ENCODE peak calls at places on chromosomes 6 and 20, in four cellular contexts. Z, F, C and U are unnamed samples.
A peak's percentile ranks its signal among the peaks of the same experiment; 100 is the strongest.

GRCh38 chr6:16602035-16602434 is 159.2 kb downstream of the ATXN1 start:
- DNase-seq in Z (no peak), F (no peak), C (no peak), U (no peak)

GRCh38 chr6:4134841-4135664 is at the start of gene ECI2:
- DNase-seq in F (peak; percentile 78), C (no peak), Z (peak; percentile 92), U (peak; percentile 76)

GRCh38 chr6:872570-873125 is 179.7 kb upstream of the EXOC2 start:
- DNase-seq in Z (no peak), F (no peak), C (no peak), U (no peak)

GRCh38 chr6:79762370-79762769 is 131.2 kb downstream of the SH3BGRL2 start:
- DNase-seq in C (peak; percentile 51), F (peak; percentile 19), Z (peak; percentile 42), U (no peak)

GRCh38 chr20:42352096-42352495 is 733.9 kb upstream of the CHD6 start:
- DNase-seq in F (no peak), Z (no peak), C (no peak), U (no peak)

GRCh38 chr20:1654994-1655393 is 2.6 kb downstream of the SIRPG start:
- DNase-seq in F (no peak), C (no peak), Z (no peak), U (no peak)

GRCh38 chr6:109984410-109984809 is 6.3 kb downstream of the GPR6 start:
- DNase-seq in F (no peak), C (no peak), Z (no peak), U (no peak)

GRCh38 chr20:3825526-3825925 is 5.2 kb downstream of the AP5S1 start:
- DNase-seq in Z (no peak), C (no peak), F (no peak), U (no peak)

GRCh38 chr20:24658920-24659660 is 189.7 kb downstream of the SYNDIG1 start:
- DNase-seq in C (no peak), F (no peak), Z (no peak), U (no peak)

GRCh38 chr6:33324139-33324538 is 6.6 kb upstream of the ZBTB22 start:
- DNase-seq in Z (no peak), F (no peak), C (no peak), U (no peak)
- H3K4me3 ChIP-seq in Z (peak overlapping the region; percentile 77), F (peak overlapping the region; percentile 94), C (peak overlapping the region; percentile 92), U (peak overlapping the region; percentile 18)

GRCh38 chr6:144215932-144216667 is 65.8 kb downstream of the STX11 start:
- DNase-seq in C (peak; percentile 91), F (peak; percentile 96), Z (peak; percentile 97), U (peak; percentile 97)

GRCh38 chr6:144213293-144213692 is 63.0 kb downstream of the STX11 start:
- DNase-seq in F (no peak), Z (no peak), C (no peak), U (no peak)

GRCh38 chr6:144215402-144215931 is 65.2 kb downstream of the STX11 start:
- DNase-seq in C (no peak), F (peak; percentile 70), Z (no peak), U (peak; percentile 32)

GRCh38 chr6:144214029-144214428 is 63.7 kb downstream of the STX11 start:
- DNase-seq in F (no peak), Z (no peak), C (no peak), U (no peak)

DNA sequence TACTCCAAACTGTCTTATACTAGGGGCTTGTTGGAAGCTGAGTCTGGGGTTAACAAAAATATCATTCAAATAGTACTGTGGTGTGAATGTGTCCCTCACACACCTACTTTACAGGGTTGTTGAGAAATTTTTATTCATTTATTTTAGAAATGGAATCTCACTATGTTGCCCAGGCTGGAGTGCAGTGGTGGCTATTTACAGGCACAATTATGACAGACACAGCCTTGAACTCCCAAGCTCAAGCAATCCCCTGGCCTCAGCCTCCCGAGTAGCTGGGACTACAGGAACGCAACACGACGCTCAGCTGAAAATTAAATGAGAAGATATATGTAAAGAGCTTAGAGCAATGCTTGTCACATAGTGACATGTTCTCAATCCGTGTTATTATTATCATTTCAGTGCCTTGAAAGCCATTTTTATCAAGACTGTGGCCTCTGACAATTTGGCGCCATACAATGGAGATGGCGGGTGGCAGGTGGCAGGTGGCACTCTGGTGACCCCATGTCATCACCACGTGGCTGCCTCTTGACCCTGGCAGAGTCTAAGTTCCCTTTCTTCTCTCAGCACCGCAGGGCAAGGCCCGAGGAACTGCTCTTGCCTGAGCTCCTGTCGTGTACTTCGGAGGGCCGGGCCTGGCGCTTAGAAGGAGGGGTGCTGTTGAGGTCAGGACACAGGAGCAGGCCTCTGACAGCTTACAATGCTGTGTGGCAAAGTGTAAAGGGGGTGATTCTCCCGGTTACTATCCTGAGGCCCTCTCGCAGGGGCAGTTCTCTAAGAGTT is 64.5 kb downstream of the STX11 start:
- DNase-seq in C (no peak), Z (no peak), F (no peak), U (no peak)
- H3K4me2 ChIP-seq in C (peak overlapping the region; percentile 77), Z (no peak overlapping the region), F (peak overlapping the region; percentile 84), U (peak overlapping the region; percentile 89)

DNA sequence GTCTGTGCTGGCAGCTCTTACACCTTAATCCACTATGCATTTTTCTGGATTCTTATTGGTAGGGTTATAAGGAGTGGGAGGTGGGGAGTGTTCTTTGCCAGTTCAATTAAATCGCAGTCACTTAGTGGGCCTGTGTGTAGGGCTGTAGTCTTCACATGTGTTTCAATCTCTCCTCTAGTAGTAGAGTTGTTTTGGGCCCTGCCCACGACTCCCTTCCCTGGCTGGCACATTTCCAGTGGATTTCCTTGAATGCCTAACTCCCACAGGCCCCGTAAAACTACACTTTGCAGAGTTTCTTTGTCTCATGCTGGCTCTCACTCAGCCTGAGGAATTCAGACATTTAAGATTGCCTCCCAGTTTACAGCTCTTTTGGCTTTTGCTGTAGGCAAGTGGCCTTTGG is 414.0 kb upstream of the OPRM1 start:
- DNase-seq in C (no peak), F (no peak), Z (peak; percentile 24), U (peak; percentile 73)
- TF ChIP-seq EZH2phosphoT487 in C (no peak), F (no peak), Z (no peak), U (no peak)

DNA sequence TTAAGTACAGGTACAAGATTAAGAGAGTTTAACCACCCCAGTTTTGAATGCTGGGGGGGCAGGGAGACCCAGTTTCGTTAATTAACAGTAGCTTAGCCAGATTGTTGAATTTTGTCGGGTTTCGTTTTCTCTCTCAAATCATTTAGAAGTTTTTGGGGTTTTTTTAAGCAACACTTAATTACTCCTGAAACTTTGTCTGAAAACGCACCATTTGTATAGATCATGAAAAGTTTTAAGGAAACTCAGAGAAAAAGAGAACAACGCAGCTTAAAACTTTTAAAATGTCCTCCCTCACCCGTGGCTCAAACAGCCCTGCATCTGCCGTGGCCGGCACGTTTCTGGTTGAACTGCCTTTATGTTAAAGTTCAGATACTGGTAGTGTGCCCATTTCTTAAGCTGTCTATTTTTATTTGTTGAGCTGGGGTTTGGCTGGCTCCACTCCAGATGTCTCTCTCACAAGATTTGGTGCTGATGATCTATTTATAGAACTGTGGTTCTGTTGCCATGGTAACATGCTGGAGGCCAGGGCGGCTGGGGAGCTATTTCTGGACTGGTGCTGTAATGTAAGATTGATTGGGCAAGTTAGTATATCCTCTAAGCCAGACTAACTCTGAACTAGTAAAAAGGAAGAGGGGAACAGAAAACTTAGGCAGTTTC is 55.1 kb downstream of the GNAS start:
- DNase-seq in F (peak; percentile 100), C (no peak), Z (no peak), U (peak; percentile 94)
- H3K4me3 ChIP-seq in F (peak overlapping the region; percentile 61), C (no peak overlapping the region), Z (no peak overlapping the region), U (no peak overlapping the region)

DNA sequence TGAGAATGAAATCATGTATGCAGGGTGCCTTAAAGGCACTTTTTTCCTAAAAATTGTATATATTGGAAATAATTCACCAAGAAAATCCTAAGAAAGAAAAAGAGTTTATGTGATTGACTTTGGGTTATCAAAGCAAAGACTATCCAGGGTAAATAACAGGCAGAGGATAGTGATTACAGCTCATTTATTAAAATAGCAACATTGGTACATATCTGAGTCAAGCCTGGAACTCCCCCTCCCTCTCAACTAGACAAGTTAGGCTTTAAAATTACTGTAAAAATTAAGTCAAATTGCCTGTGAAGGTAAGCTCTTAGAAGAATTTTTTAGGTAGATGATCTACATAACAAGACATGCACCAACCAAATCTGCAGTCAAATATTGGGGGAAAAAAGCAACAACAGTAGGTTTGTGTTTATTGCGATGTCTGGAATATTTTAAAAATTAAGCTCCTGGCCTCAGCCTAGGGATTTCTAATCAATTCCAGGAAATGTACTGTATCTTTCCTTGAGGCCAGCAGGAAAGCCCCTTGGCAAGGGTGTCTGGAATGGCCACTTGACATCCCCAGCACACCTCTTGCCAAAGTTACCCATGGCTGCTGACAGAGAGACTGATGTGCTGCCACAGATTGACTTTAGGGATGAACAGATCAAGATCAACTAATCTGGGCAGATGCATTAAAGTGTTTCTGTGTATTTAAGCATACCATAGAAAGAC is 31.2 kb upstream of the HBS1L start:
- DNase-seq in C (no peak), F (no peak), Z (no peak), U (no peak)
- H3K4me2 ChIP-seq in C (no peak overlapping the region), F (no peak overlapping the region), Z (no peak overlapping the region), U (no peak overlapping the region)